ENCODE peak calls at places on chromosomes 3 and 15, in six cellular contexts. Z, G, A, C, P and E are unnamed samples.

GRCh38 chr3:61685755-61686154 is 124.4 kb downstream of the PTPRG start:
- DNase-seq in Z (no peak), G (no peak), A (no peak), C (no peak), P (no peak), E (no peak)

GRCh38 chr3:150385296-150386242 is 22.5 kb upstream of the TSC22D2 start:
- DNase-seq in Z (no peak), G (no peak), A (no peak), C (peak), P (no peak), E (no peak)

GRCh38 chr15:81338422-81339007 is 14.6 kb upstream of the STARD5 start:
- DNase-seq in Z (no peak), G (peak), A (peak), C (no peak), P (no peak), E (peak)

GRCh38 chr3:147652682-147653081 is 243.5 kb downstream of the ZIC1 start:
- DNase-seq in Z (no peak), G (no peak), A (no peak), C (no peak), P (no peak), E (no peak)

GRCh38 chr3:160130950-160131349 is 94.3 kb upstream of the C3orf80 start:
- DNase-seq in Z (no peak), G (peak), A (peak), C (no peak), P (no peak), E (peak)

GRCh38 chr15:33022629-33023028 is 171.9 kb downstream of the FMN1 start:
- DNase-seq in Z (no peak), G (peak), A (peak), C (no peak), P (no peak), E (no peak)

GRCh38 chr15:74500401-74500800 is 39.4 kb upstream of the UBL7 start:
- DNase-seq in Z (no peak), G (no peak), A (no peak), C (no peak), P (no peak), E (no peak)

GRCh38 chr15:37823601-37824275 is 110.7 kb upstream of the TMCO5A start:
- DNase-seq in Z (no peak), G (no peak), A (no peak), C (no peak), P (no peak), E (peak)

GRCh38 chr3:59480486-59480995 is 430.7 kb upstream of the CFAP20DC start:
- DNase-seq in Z (no peak), G (peak), A (peak), C (no peak), P (no peak), E (peak)

GRCh38 chr3:53168175-53168923 is 7.3 kb downstream of the PRKCD start:
- DNase-seq in Z (no peak), G (no peak), A (no peak), C (no peak), P (no peak), E (no peak)

GRCh38 chr3:127172670-127173515 is 20.0 kb upstream of the PRR23E start:
- DNase-seq in Z (no peak), G (peak), A (peak), C (no peak), P (no peak), E (peak)

GRCh38 chr3:158725348-158725966 is 6.8 kb downstream of the RARRES1 start:
- DNase-seq in Z (no peak), G (peak), A (peak), C (no peak), P (no peak), E (peak)

GRCh38 chr3:88031543-88032148 is 27.2 kb downstream of the CGGBP1 start:
- DNase-seq in Z (no peak), G (peak), A (peak), C (no peak), P (no peak), E (peak)

GRCh38 chr3:154121236-154122095 is at the start of gene ARHGEF26:
- DNase-seq in Z (peak), G (peak), A (peak), C (peak), P (peak), E (peak)

GRCh38 chr3:172181936-172182708 is 142.7 kb downstream of the FNDC3B start:
- DNase-seq in Z (no peak), G (peak), A (peak), C (peak), P (no peak), E (peak)

GRCh38 chr15:51649659-51650521 is 27.3 kb upstream of the DMXL2 start:
- DNase-seq in Z (peak), G (peak), A (peak), C (peak), P (no peak), E (peak)

GRCh38 chr3:65672876-65673815 is 365.6 kb downstream of the MAGI1 start:
- DNase-seq in Z (no peak), G (peak), A (peak), C (peak), P (no peak), E (peak)

GRCh38 chr3:78905700-78906099 is 862.1 kb downstream of the ROBO1 start:
- DNase-seq in Z (no peak), G (no peak), A (no peak), C (no peak), P (no peak), E (no peak)

GRCh38 chr3:39917060-39917773 is 107.8 kb downstream of the MYRIP start:
- DNase-seq in Z (no peak), G (no peak), A (peak), C (no peak), P (no peak), E (no peak)

GRCh38 chr15:52137432-52138357 is 25.1 kb upstream of the BCL2L10 start:
- DNase-seq in Z (no peak), G (no peak), A (no peak), C (no peak), P (no peak), E (peak)

GRCh38 chr15:92394327-92395175 is 870 bp downstream of the ST8SIA2 start:
- DNase-seq in Z (no peak), G (peak), A (no peak), C (no peak), P (no peak), E (no peak)

GRCh38 chr3:156760333-156760732 is 65.8 kb upstream of the LEKR1 start:
- DNase-seq in Z (no peak), G (no peak), A (no peak), C (no peak), P (no peak), E (no peak)

GRCh38 chr15:37789881-37790280 is 144.6 kb upstream of the TMCO5A start:
- DNase-seq in Z (no peak), G (peak), A (peak), C (no peak), P (no peak), E (peak)

GRCh38 chr3:72597756-72598195 is 250.5 kb downstream of the SHQ1 start:
- DNase-seq in Z (no peak), G (peak), A (peak), C (no peak), P (no peak), E (peak)